ENCODE peak calls at places on chromosome 1, in ten cellular contexts. One of them, this sample, is unnamed.

GRCh38 chr1:155174334-155175280 is 958 bp downstream of the TRIM46 start:
- DNase-seq in left lobe of liver: peak
- DNase-seq in LoVo: no peak
- DNase-seq in activated CD4-positive, CD25-positive, alpha-beta regulatory T cell treated with anti-CD3 and anti-CD28 coated beads, Interleukin-2, amount 50 U/mL, for 72 hours: peak
- DNase-seq in trophoblast cell: no peak
- DNase-seq in HT-29: no peak
- DNase-seq in nucleus accumbens: no peak
- DNase-seq in epithelial cell of esophagus: no peak
- DNase-seq in GF-D8: no peak
- DNase-seq in activated T-helper 1 cell treated with Interleukin-2 at 50 U/mL for 16 hours: peak
- DNase-seq in this sample: peak

GRCh38 chr1:244159646-244160045 is 108.6 kb downstream of the ZBTB18 start:
- DNase-seq in GF-D8: no peak
- DNase-seq in left lobe of liver: no peak
- DNase-seq in LoVo: peak
- DNase-seq in trophoblast cell: no peak
- DNase-seq in epithelial cell of esophagus: no peak
- DNase-seq in nucleus accumbens: no peak
- DNase-seq in HT-29: peak
- DNase-seq in activated T-helper 1 cell treated with Interleukin-2 at 50 U/mL for 16 hours: no peak
- DNase-seq in activated CD4-positive, CD25-positive, alpha-beta regulatory T cell treated with anti-CD3 and anti-CD28 coated beads, Interleukin-2, amount 50 U/mL, for 72 hours: no peak
- DNase-seq in this sample: no peak

GRCh38 chr1:41215623-41216022 is 26.5 kb downstream of the SCMH1 start:
- DNase-seq in HT-29: no peak
- DNase-seq in left lobe of liver: no peak
- DNase-seq in LoVo: no peak
- DNase-seq in activated CD4-positive, CD25-positive, alpha-beta regulatory T cell treated with anti-CD3 and anti-CD28 coated beads, Interleukin-2, amount 50 U/mL, for 72 hours: no peak
- DNase-seq in epithelial cell of esophagus: no peak
- DNase-seq in activated T-helper 1 cell treated with Interleukin-2 at 50 U/mL for 16 hours: no peak
- DNase-seq in nucleus accumbens: no peak
- DNase-seq in trophoblast cell: no peak
- DNase-seq in GF-D8: no peak
- DNase-seq in this sample: no peak

GRCh38 chr1:93369734-93370133 is 24.0 kb downstream of the DR1 start:
- DNase-seq in GF-D8: no peak
- DNase-seq in activated T-helper 1 cell treated with Interleukin-2 at 50 U/mL for 16 hours: no peak
- DNase-seq in LoVo: no peak
- DNase-seq in nucleus accumbens: no peak
- DNase-seq in left lobe of liver: no peak
- DNase-seq in HT-29: no peak
- DNase-seq in epithelial cell of esophagus: no peak
- DNase-seq in activated CD4-positive, CD25-positive, alpha-beta regulatory T cell treated with anti-CD3 and anti-CD28 coated beads, Interleukin-2, amount 50 U/mL, for 72 hours: no peak
- DNase-seq in trophoblast cell: no peak
- DNase-seq in this sample: no peak

GRCh38 chr1:172609528-172609927 is 49.4 kb upstream of the FASLG start:
- DNase-seq in GF-D8: no peak
- DNase-seq in nucleus accumbens: no peak
- DNase-seq in trophoblast cell: peak
- DNase-seq in activated CD4-positive, CD25-positive, alpha-beta regulatory T cell treated with anti-CD3 and anti-CD28 coated beads, Interleukin-2, amount 50 U/mL, for 72 hours: no peak
- DNase-seq in left lobe of liver: no peak
- DNase-seq in LoVo: no peak
- DNase-seq in HT-29: peak
- DNase-seq in epithelial cell of esophagus: peak
- DNase-seq in activated T-helper 1 cell treated with Interleukin-2 at 50 U/mL for 16 hours: no peak
- DNase-seq in this sample: no peak

GRCh38 chr1:182357913-182358312 is 33.7 kb downstream of the GLUL start:
- DNase-seq in LoVo: no peak
- DNase-seq in epithelial cell of esophagus: no peak
- DNase-seq in activated T-helper 1 cell treated with Interleukin-2 at 50 U/mL for 16 hours: no peak
- DNase-seq in HT-29: no peak
- DNase-seq in nucleus accumbens: no peak
- DNase-seq in activated CD4-positive, CD25-positive, alpha-beta regulatory T cell treated with anti-CD3 and anti-CD28 coated beads, Interleukin-2, amount 50 U/mL, for 72 hours: no peak
- DNase-seq in left lobe of liver: no peak
- DNase-seq in trophoblast cell: no peak
- DNase-seq in GF-D8: no peak
- DNase-seq in this sample: no peak

GRCh38 chr1:166843322-166843721 is 4.0 kb downstream of the POGK start:
- DNase-seq in activated T-helper 1 cell treated with Interleukin-2 at 50 U/mL for 16 hours: no peak
- DNase-seq in GF-D8: no peak
- DNase-seq in activated CD4-positive, CD25-positive, alpha-beta regulatory T cell treated with anti-CD3 and anti-CD28 coated beads, Interleukin-2, amount 50 U/mL, for 72 hours: no peak
- DNase-seq in LoVo: no peak
- DNase-seq in trophoblast cell: no peak
- DNase-seq in left lobe of liver: no peak
- DNase-seq in HT-29: no peak
- DNase-seq in nucleus accumbens: no peak
- DNase-seq in epithelial cell of esophagus: no peak
- DNase-seq in this sample: no peak

GRCh38 chr1:226628624-226629155 is 80.1 kb downstream of the STUM start:
- DNase-seq in activated T-helper 1 cell treated with Interleukin-2 at 50 U/mL for 16 hours: no peak
- DNase-seq in nucleus accumbens: no peak
- DNase-seq in GF-D8: no peak
- DNase-seq in LoVo: no peak
- DNase-seq in left lobe of liver: no peak
- DNase-seq in epithelial cell of esophagus: no peak
- DNase-seq in activated CD4-positive, CD25-positive, alpha-beta regulatory T cell treated with anti-CD3 and anti-CD28 coated beads, Interleukin-2, amount 50 U/mL, for 72 hours: peak
- DNase-seq in trophoblast cell: no peak
- DNase-seq in HT-29: no peak
- DNase-seq in this sample: no peak

GRCh38 chr1:162276493-162276892 is 100.2 kb downstream of the SPATA46 start:
- DNase-seq in nucleus accumbens: no peak
- DNase-seq in left lobe of liver: no peak
- DNase-seq in activated T-helper 1 cell treated with Interleukin-2 at 50 U/mL for 16 hours: no peak
- DNase-seq in trophoblast cell: peak
- DNase-seq in HT-29: peak
- DNase-seq in GF-D8: no peak
- DNase-seq in epithelial cell of esophagus: peak
- DNase-seq in activated CD4-positive, CD25-positive, alpha-beta regulatory T cell treated with anti-CD3 and anti-CD28 coated beads, Interleukin-2, amount 50 U/mL, for 72 hours: no peak
- DNase-seq in LoVo: peak
- DNase-seq in this sample: no peak

GRCh38 chr1:2523191-2523890 is 3.1 kb downstream of the PANK4 start:
- DNase-seq in nucleus accumbens: no peak
- DNase-seq in left lobe of liver: no peak
- DNase-seq in trophoblast cell: no peak
- DNase-seq in activated T-helper 1 cell treated with Interleukin-2 at 50 U/mL for 16 hours: no peak
- DNase-seq in LoVo: no peak
- DNase-seq in activated CD4-positive, CD25-positive, alpha-beta regulatory T cell treated with anti-CD3 and anti-CD28 coated beads, Interleukin-2, amount 50 U/mL, for 72 hours: no peak
- DNase-seq in GF-D8: no peak
- DNase-seq in epithelial cell of esophagus: peak
- DNase-seq in HT-29: no peak
- DNase-seq in this sample: no peak

GRCh38 chr1:94031154-94031553 is 89.8 kb downstream of the ABCA4 start:
- DNase-seq in HT-29: no peak
- DNase-seq in trophoblast cell: no peak
- DNase-seq in LoVo: no peak
- DNase-seq in epithelial cell of esophagus: no peak
- DNase-seq in activated CD4-positive, CD25-positive, alpha-beta regulatory T cell treated with anti-CD3 and anti-CD28 coated beads, Interleukin-2, amount 50 U/mL, for 72 hours: no peak
- DNase-seq in left lobe of liver: no peak
- DNase-seq in GF-D8: no peak
- DNase-seq in activated T-helper 1 cell treated with Interleukin-2 at 50 U/mL for 16 hours: no peak
- DNase-seq in nucleus accumbens: no peak
- DNase-seq in this sample: no peak

GRCh38 chr1:239999170-239999569 is 92.5 kb upstream of the FMN2 start:
- DNase-seq in activated CD4-positive, CD25-positive, alpha-beta regulatory T cell treated with anti-CD3 and anti-CD28 coated beads, Interleukin-2, amount 50 U/mL, for 72 hours: no peak
- DNase-seq in trophoblast cell: peak
- DNase-seq in LoVo: no peak
- DNase-seq in GF-D8: no peak
- DNase-seq in nucleus accumbens: no peak
- DNase-seq in HT-29: no peak
- DNase-seq in left lobe of liver: no peak
- DNase-seq in epithelial cell of esophagus: no peak
- DNase-seq in activated T-helper 1 cell treated with Interleukin-2 at 50 U/mL for 16 hours: no peak
- DNase-seq in this sample: no peak

GRCh38 chr1:86227026-86227425 is 70.5 kb upstream of the COL24A1 start:
- DNase-seq in epithelial cell of esophagus: no peak
- DNase-seq in GF-D8: no peak
- DNase-seq in HT-29: no peak
- DNase-seq in activated T-helper 1 cell treated with Interleukin-2 at 50 U/mL for 16 hours: no peak
- DNase-seq in activated CD4-positive, CD25-positive, alpha-beta regulatory T cell treated with anti-CD3 and anti-CD28 coated beads, Interleukin-2, amount 50 U/mL, for 72 hours: no peak
- DNase-seq in nucleus accumbens: no peak
- DNase-seq in trophoblast cell: peak
- DNase-seq in left lobe of liver: no peak
- DNase-seq in LoVo: no peak
- DNase-seq in this sample: no peak

GRCh38 chr1:166087734-166088571 is 78.8 kb downstream of the FAM78B start:
- DNase-seq in trophoblast cell: no peak
- DNase-seq in HT-29: no peak
- DNase-seq in activated T-helper 1 cell treated with Interleukin-2 at 50 U/mL for 16 hours: no peak
- DNase-seq in left lobe of liver: no peak
- DNase-seq in epithelial cell of esophagus: no peak
- DNase-seq in nucleus accumbens: no peak
- DNase-seq in GF-D8: no peak
- DNase-seq in activated CD4-positive, CD25-positive, alpha-beta regulatory T cell treated with anti-CD3 and anti-CD28 coated beads, Interleukin-2, amount 50 U/mL, for 72 hours: no peak
- DNase-seq in LoVo: no peak
- DNase-seq in this sample: no peak

GRCh38 chr1:32960819-32961355 is 3.7 kb downstream of the RNF19B start:
- DNase-seq in LoVo: no peak
- DNase-seq in GF-D8: peak
- DNase-seq in activated CD4-positive, CD25-positive, alpha-beta regulatory T cell treated with anti-CD3 and anti-CD28 coated beads, Interleukin-2, amount 50 U/mL, for 72 hours: no peak
- DNase-seq in epithelial cell of esophagus: no peak
- DNase-seq in activated T-helper 1 cell treated with Interleukin-2 at 50 U/mL for 16 hours: no peak
- DNase-seq in HT-29: no peak
- DNase-seq in trophoblast cell: no peak
- DNase-seq in left lobe of liver: no peak
- DNase-seq in nucleus accumbens: no peak
- DNase-seq in this sample: no peak

GRCh38 chr1:51541313-51542050 is 22.4 kb upstream of the EPS15 start:
- DNase-seq in nucleus accumbens: no peak
- DNase-seq in LoVo: no peak
- DNase-seq in activated T-helper 1 cell treated with Interleukin-2 at 50 U/mL for 16 hours: no peak
- DNase-seq in activated CD4-positive, CD25-positive, alpha-beta regulatory T cell treated with anti-CD3 and anti-CD28 coated beads, Interleukin-2, amount 50 U/mL, for 72 hours: no peak
- DNase-seq in epithelial cell of esophagus: peak
- DNase-seq in left lobe of liver: no peak
- DNase-seq in trophoblast cell: no peak
- DNase-seq in GF-D8: no peak
- DNase-seq in HT-29: no peak
- DNase-seq in this sample: no peak